ENCODE peak calls at places on chromosomes 4 and X, in six cellular contexts. P, X, G, B, I and J are unnamed samples.
A peak's percentile ranks its signal among the peaks of the same experiment; 100 is the strongest.

GRCh38 chr4:105707783-105708182 is 706 bp downstream of the INTS12 start:
- DNase-seq in X (no peak), I (no peak), P (no peak), B (no peak), G (no peak), J (no peak)

GRCh38 chrX:14528629-14529287 is 578 bp upstream of the GLRA2 start:
- DNase-seq in B (peak; percentile 4), I (peak; percentile 10), P (peak; percentile 17), G (peak; percentile 0), X (peak; percentile 16), J (peak; percentile 1)

GRCh38 chrX:74251006-74251930 is 52.7 kb upstream of the ZCCHC13 start:
- DNase-seq in I (peak; percentile 80), G (no peak), P (no peak), B (no peak), X (no peak), J (no peak)

GRCh38 chrX:138775501-138775900 is 64.0 kb upstream of the FGF13 start:
- DNase-seq in P (no peak), B (no peak), X (peak; percentile 24), I (peak; percentile 0), G (no peak), J (no peak)

GRCh38 chr4:78939667-78940008 is 400 bp upstream of the PAQR3 start:
- DNase-seq in B (no peak), P (no peak), X (no peak), G (no peak), I (no peak), J (no peak)

GRCh38 chrX:150575415-150575814 is 7.0 kb downstream of the MTM1 start:
- DNase-seq in I (no peak), G (no peak), B (no peak), X (no peak), P (no peak), J (no peak)

GRCh38 chr4:173370130-173370476 is 651 bp upstream of the SAP30 start:
- DNase-seq in P (no peak), G (peak; percentile 26), X (peak; percentile 32), B (no peak), I (no peak), J (no peak)

GRCh38 chrX:121876316-121876715 is 828.9 kb downstream of the GLUD2 start:
- DNase-seq in I (no peak), P (no peak), G (no peak), X (no peak), B (no peak), J (no peak)

GRCh38 chr4:153655928-153656327 is 28.2 kb upstream of the TLR2 start:
- DNase-seq in I (no peak), G (no peak), X (no peak), P (no peak), B (no peak), J (no peak)

GRCh38 chr4:10003666-10004065 is 17.6 kb downstream of the SLC2A9 start:
- DNase-seq in P (no peak), I (no peak), X (no peak), B (peak; percentile 56), G (no peak), J (no peak)

GRCh38 chrX:113275769-113276168 is 435.1 kb upstream of the AMOT start:
- DNase-seq in I (no peak), G (no peak), X (no peak), P (no peak), B (no peak), J (no peak)

GRCh38 chr4:151173751-151174325 is 74.4 kb downstream of the RPS3A start:
- DNase-seq in X (no peak), B (no peak), I (no peak), G (no peak), P (no peak), J (no peak)

GRCh38 chrX:96563663-96564062 is 121.0 kb upstream of the DIAPH2 start:
- DNase-seq in P (no peak), B (no peak), G (no peak), X (no peak), I (no peak), J (no peak)

GRCh38 chrX:149909324-149910177 is 19.8 kb upstream of the HSFX4 start:
- DNase-seq in P (no peak), B (no peak), G (no peak), I (no peak), X (no peak), J (no peak)

GRCh38 chrX:133587071-133587470 is 171.8 kb upstream of the GPC4 start:
- DNase-seq in B (no peak), G (no peak), P (no peak), I (no peak), X (no peak), J (no peak)

GRCh38 chr4:53273726-53274125 is 92.1 kb downstream of the SCFD2 start:
- DNase-seq in I (no peak), P (no peak), G (no peak), X (no peak), B (no peak), J (no peak)

GRCh38 chr4:125062079-125062478 is 252.7 kb upstream of the FAT4 start:
- DNase-seq in I (no peak), B (no peak), P (no peak), X (no peak), G (no peak), J (no peak)
- TF ChIP-seq TAF1 in I (no peak), B (no peak), P (no peak), X (no peak), G (no peak), J (no peak)

DNA sequence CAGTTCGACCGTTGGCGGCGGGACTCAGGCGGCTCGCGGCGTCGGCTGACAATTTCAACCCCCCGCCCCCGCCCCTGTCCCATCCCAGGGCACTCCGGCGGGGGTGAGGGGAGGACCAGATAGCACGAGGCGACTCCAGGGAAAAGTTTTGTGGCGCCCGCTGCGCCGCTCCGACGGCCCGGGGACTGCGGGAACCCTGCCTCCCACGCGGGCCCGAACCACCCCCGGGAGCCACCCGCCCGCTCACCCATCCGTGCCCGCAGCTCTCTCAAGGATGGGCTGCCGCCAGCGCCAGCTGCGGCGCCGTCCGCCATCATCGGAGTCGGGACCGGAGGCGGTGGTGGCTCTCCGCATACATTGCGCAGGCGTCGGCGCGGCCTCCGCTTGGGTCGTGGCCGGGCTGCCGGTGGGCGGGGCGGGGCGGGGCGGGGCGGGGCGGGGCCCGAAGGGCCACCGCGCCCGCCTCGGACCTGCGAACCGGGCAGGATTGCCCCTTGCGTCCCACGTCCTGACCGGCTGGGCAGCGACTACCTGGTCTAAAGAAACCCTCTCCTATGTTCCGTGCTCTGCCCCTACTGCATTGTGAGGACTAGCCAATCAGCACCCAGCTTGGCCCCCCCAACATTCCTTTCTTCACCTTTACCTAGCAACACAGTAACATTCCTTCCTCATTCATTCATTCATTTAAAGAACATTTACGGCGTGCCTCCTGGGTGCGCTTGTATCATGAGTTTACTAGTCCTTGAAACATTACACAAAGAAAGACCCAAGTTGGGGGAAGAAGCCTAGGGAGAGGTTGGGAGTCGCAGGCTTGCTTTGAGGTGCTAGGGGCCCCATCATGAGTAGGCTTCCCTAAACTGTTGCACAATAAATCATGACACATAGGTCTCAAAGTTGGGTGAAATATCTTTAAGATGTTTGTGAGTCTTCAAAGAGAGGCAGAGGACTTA is at the start of gene MAP7D3:
- DNase-seq in G (peak; percentile 67), X (peak; percentile 83), P (peak; percentile 27), B (no peak), I (no peak), J (peak; percentile 62)
- TF ChIP-seq POLR2AphosphoS5 in G (peak; percentile 32), X (no peak), P (peak; percentile 75), B (peak; percentile 38), I (no peak), J (peak; percentile 45)

DNA sequence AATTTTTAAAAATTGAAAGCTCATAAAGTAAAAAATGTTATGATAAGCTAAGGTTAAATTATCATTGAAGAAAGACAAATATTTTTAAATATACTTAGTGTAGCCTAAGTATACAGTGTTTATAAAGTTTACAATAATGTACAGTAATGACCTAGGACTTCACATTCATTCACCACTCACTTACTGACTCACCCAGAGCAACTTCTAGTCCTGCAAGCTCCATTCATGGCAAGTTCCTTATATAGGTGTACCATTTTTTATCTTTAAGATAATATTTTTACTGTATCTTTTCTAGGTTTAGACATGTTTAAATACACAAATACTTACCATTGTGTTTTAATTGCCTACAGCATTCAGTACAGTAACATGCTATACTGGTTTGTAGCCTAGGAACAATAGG is 112.3 kb upstream of the RADX start:
- DNase-seq in I (no peak), P (no peak), B (no peak), G (no peak), X (no peak), J (no peak)
- TF ChIP-seq POLR2A in I (no peak), P (no peak), B (no peak), G (no peak), X (no peak), J (no peak)

GRCh38 chrX:19761554-19762295 is 125.7 kb downstream of the SH3KBP1 start:
- DNase-seq in I (no peak), B (no peak), G (no peak), P (no peak), X (no peak), J (no peak)

GRCh38 chrX:19758536-19758935 is 128.9 kb downstream of the SH3KBP1 start:
- DNase-seq in P (no peak), X (no peak), G (no peak), I (peak; percentile 26), B (no peak), J (no peak)

GRCh38 chrX:19760345-19760744 is 127.1 kb downstream of the SH3KBP1 start:
- DNase-seq in G (no peak), X (no peak), P (no peak), I (no peak), B (no peak), J (no peak)

GRCh38 chrX:19756577-19757131 is 130.7 kb downstream of the SH3KBP1 start:
- DNase-seq in X (no peak), P (no peak), I (no peak), G (no peak), B (no peak), J (no peak)

GRCh38 chrX:19760841-19761512 is 126.4 kb downstream of the SH3KBP1 start:
- DNase-seq in B (no peak), X (no peak), I (no peak), G (no peak), P (no peak), J (no peak)
- TF ChIP-seq TAF1 in B (no peak), X (no peak), I (no peak), G (no peak), P (no peak), J (no peak)

DNA sequence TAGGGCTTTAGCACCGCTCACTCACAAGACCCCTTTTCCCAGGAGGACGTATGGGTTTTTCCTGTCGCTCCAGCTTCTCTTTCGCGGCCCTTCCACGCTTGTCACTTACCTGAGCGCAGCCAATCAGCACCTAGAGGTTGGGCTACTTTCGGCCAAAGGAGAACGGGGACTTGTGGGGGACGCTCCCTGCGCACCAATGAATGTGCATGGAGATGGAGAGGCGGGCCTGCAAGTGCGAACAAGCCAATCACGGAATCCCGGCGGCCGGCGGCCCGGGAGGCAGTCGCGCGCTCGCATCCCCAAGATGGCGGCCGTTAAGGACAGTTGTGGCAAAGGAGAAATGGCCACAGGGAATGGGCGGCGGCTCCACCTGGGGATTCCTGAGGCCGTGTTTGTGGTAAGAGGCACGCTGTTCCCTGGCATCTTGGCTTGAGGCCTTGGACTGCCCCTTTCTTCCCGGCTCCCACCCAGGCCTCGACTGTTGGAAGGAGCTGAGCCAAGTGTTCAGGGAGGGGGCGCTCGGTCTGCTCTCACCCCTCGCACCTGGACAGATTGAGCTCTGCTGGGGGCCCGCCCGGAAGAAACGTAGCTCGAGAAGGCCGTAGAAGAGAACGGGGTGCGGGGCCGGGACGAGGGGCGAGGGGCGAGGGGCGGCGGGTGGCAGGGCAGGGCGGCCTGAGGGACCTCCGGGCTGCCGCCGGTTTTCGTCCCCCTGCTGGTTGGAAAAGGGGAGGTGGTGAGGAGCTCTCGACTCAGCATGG is at the start of gene VBP1:
- DNase-seq in X (peak; percentile 88), G (peak; percentile 53), B (peak; percentile 84), I (peak; percentile 92), P (peak; percentile 84), J (peak; percentile 58)
- TF ChIP-seq POLR2AphosphoS5 in X (peak; percentile 55), G (peak; percentile 63), B (peak; percentile 62), I (peak; percentile 58), P (peak; percentile 78), J (no peak)